ENCODE peak calls at places on chromosomes 3 and 15, in eight cellular contexts. One of them, this sample, is unnamed. For H3K4me1, the result is how much of the 10 kb centered on the place peaks cover.

GRCh38 chr3:99760602-99761001 is 57.1 kb upstream of the CMSS1 start:
- DNase-seq in uterus: peak
- DNase-seq in H9: no peak
- DNase-seq in A549: no peak
- DNase-seq in lung: no peak
- DNase-seq in heart left ventricle: no peak
- DNase-seq in heart right ventricle: no peak
- DNase-seq in endothelial cell of umbilical vein: no peak
- DNase-seq in this sample: no peak

GRCh38 chr15:68371160-68371559 is 60.8 kb downstream of the ITGA11 start:
- DNase-seq in endothelial cell of umbilical vein: no peak
- DNase-seq in uterus: peak
- DNase-seq in H9: no peak
- DNase-seq in heart left ventricle: peak
- DNase-seq in lung: no peak
- DNase-seq in heart right ventricle: peak
- DNase-seq in A549: no peak
- DNase-seq in this sample: peak

GRCh38 chr3:11562277-11562881 is 81.3 kb downstream of the VGLL4 start:
- DNase-seq in endothelial cell of umbilical vein: no peak
- DNase-seq in heart left ventricle: no peak
- DNase-seq in lung: no peak
- DNase-seq in uterus: peak
- DNase-seq in heart right ventricle: no peak
- DNase-seq in H9: no peak
- DNase-seq in A549: no peak
- DNase-seq in this sample: no peak

GRCh38 chr3:52055537-52056351 is 627 bp downstream of the DUSP7 start:
- DNase-seq in lung: no peak
- DNase-seq in uterus: peak
- DNase-seq in endothelial cell of umbilical vein: peak
- DNase-seq in heart right ventricle: peak
- DNase-seq in H9: peak
- DNase-seq in A549: peak
- DNase-seq in heart left ventricle: peak
- DNase-seq in this sample: no peak

GRCh38 chr15:84591815-84592214 is 9.0 kb upstream of the ZSCAN2 start:
- DNase-seq in H9: no peak
- DNase-seq in lung: no peak
- DNase-seq in uterus: no peak
- DNase-seq in endothelial cell of umbilical vein: no peak
- DNase-seq in heart left ventricle: no peak
- DNase-seq in A549: no peak
- DNase-seq in heart right ventricle: no peak
- DNase-seq in this sample: no peak

GRCh38 chr15:57554063-57554820 is 37.5 kb upstream of the MYZAP start:
- DNase-seq in endothelial cell of umbilical vein: peak
- DNase-seq in heart right ventricle: no peak
- DNase-seq in lung: no peak
- DNase-seq in H9: no peak
- DNase-seq in A549: no peak
- DNase-seq in heart left ventricle: no peak
- DNase-seq in uterus: no peak
- DNase-seq in this sample: no peak

GRCh38 chr3:55453871-55454496 is 33.1 kb downstream of the WNT5A start:
- DNase-seq in A549: no peak
- DNase-seq in lung: no peak
- DNase-seq in heart right ventricle: no peak
- DNase-seq in heart left ventricle: no peak
- DNase-seq in uterus: no peak
- DNase-seq in H9: no peak
- DNase-seq in endothelial cell of umbilical vein: no peak
- DNase-seq in this sample: no peak

GRCh38 chr15:38945551-38946298 is 381.1 kb upstream of the RASGRP1 start:
- DNase-seq in heart left ventricle: no peak
- DNase-seq in endothelial cell of umbilical vein: peak
- DNase-seq in H9: no peak
- DNase-seq in uterus: no peak
- DNase-seq in lung: no peak
- DNase-seq in heart right ventricle: no peak
- DNase-seq in A549: no peak
- DNase-seq in this sample: no peak

GRCh38 chr15:38061856-38062649 is 127.6 kb downstream of the TMCO5A start:
- DNase-seq in uterus: no peak
- DNase-seq in lung: no peak
- DNase-seq in heart right ventricle: no peak
- DNase-seq in H9: no peak
- DNase-seq in A549: no peak
- DNase-seq in endothelial cell of umbilical vein: no peak
- DNase-seq in heart left ventricle: no peak
- DNase-seq in this sample: no peak

GRCh38 chr3:138396752-138397410 is 37.5 kb upstream of the ESYT3 start:
- DNase-seq in heart right ventricle: no peak
- DNase-seq in H9: no peak
- DNase-seq in uterus: no peak
- DNase-seq in heart left ventricle: no peak
- DNase-seq in endothelial cell of umbilical vein: no peak
- DNase-seq in lung: no peak
- DNase-seq in A549: no peak
- DNase-seq in this sample: no peak

GRCh38 chr3:61409638-61410037 is 151.7 kb upstream of the PTPRG start:
- DNase-seq in uterus: no peak
- DNase-seq in lung: no peak
- DNase-seq in heart right ventricle: no peak
- DNase-seq in A549: no peak
- DNase-seq in endothelial cell of umbilical vein: no peak
- DNase-seq in heart left ventricle: no peak
- DNase-seq in H9: no peak
- DNase-seq in this sample: no peak

GRCh38 chr3:86814918-86815655 is 175.9 kb downstream of the VGLL3 start:
- DNase-seq in heart right ventricle: no peak
- DNase-seq in A549: no peak
- DNase-seq in heart left ventricle: no peak
- DNase-seq in endothelial cell of umbilical vein: no peak
- DNase-seq in uterus: no peak
- DNase-seq in H9: peak
- DNase-seq in lung: no peak
- DNase-seq in this sample: no peak

GRCh38 chr3:100518983-100519382 is 26.6 kb downstream of the TMEM45A start:
- DNase-seq in A549: no peak
- DNase-seq in uterus: no peak
- DNase-seq in endothelial cell of umbilical vein: no peak
- DNase-seq in heart left ventricle: no peak
- DNase-seq in heart right ventricle: no peak
- DNase-seq in H9: no peak
- DNase-seq in lung: no peak
- DNase-seq in this sample: no peak

GRCh38 chr3:158791259-158791920 is 10.5 kb upstream of the MFSD1 start:
- DNase-seq in heart left ventricle: no peak
- DNase-seq in A549: peak
- DNase-seq in endothelial cell of umbilical vein: peak
- DNase-seq in heart right ventricle: no peak
- DNase-seq in lung: no peak
- DNase-seq in uterus: no peak
- DNase-seq in H9: no peak
- DNase-seq in this sample: no peak

GRCh38 chr15:61951949-61952348 is 108.3 kb downstream of the VPS13C start:
- DNase-seq in heart right ventricle: peak
- DNase-seq in heart left ventricle: no peak
- DNase-seq in endothelial cell of umbilical vein: peak
- DNase-seq in A549: no peak
- DNase-seq in lung: no peak
- DNase-seq in H9: no peak
- DNase-seq in uterus: no peak
- DNase-seq in this sample: peak

GRCh38 chr3:9169951-9170850 is 79.2 kb downstream of the SRGAP3 start:
- DNase-seq in heart left ventricle: no peak
- DNase-seq in lung: no peak
- DNase-seq in A549: no peak
- DNase-seq in endothelial cell of umbilical vein: no peak
- DNase-seq in uterus: no peak
- DNase-seq in H9: no peak
- DNase-seq in heart right ventricle: no peak
- DNase-seq in this sample: no peak

GRCh38 chr3:153649286-153649839 is 471.8 kb upstream of the ARHGEF26 start:
- DNase-seq in heart right ventricle: no peak
- DNase-seq in endothelial cell of umbilical vein: no peak
- DNase-seq in lung: no peak
- DNase-seq in A549: no peak
- DNase-seq in uterus: no peak
- DNase-seq in heart left ventricle: no peak
- DNase-seq in H9: no peak
- DNase-seq in this sample: no peak

GRCh38 chr3:127846576-127846975 is 24.3 kb upstream of the MGLL start:
- DNase-seq in heart right ventricle: no peak
- DNase-seq in A549: no peak
- DNase-seq in heart left ventricle: no peak
- DNase-seq in lung: no peak
- DNase-seq in uterus: no peak
- DNase-seq in endothelial cell of umbilical vein: no peak
- DNase-seq in H9: no peak
- DNase-seq in this sample: no peak

GRCh38 chr3:192943384-192943783 is 25.7 kb upstream of the MB21D2 start:
- DNase-seq in endothelial cell of umbilical vein: no peak
- DNase-seq in heart left ventricle: peak
- DNase-seq in uterus: no peak
- DNase-seq in A549: no peak
- DNase-seq in lung: no peak
- DNase-seq in heart right ventricle: peak
- DNase-seq in H9: no peak
- DNase-seq in this sample: peak
- TF ChIP-seq CTCF in endothelial cell of umbilical vein: no peak
- TF ChIP-seq CTCF in heart left ventricle: no peak
- TF ChIP-seq CTCF in uterus: no peak
- TF ChIP-seq CTCF in A549: no peak
- TF ChIP-seq CTCF in lung: no peak
- TF ChIP-seq CTCF in heart right ventricle: no peak
- TF ChIP-seq CTCF in H9: no peak
- TF ChIP-seq CTCF in this sample: no peak

GRCh38 chr3:33579181-33579510 is 138.9 kb downstream of the CLASP2 start:
- DNase-seq in H9: no peak
- DNase-seq in A549: no peak
- DNase-seq in lung: no peak
- DNase-seq in uterus: no peak
- DNase-seq in heart left ventricle: no peak
- DNase-seq in heart right ventricle: no peak
- DNase-seq in endothelial cell of umbilical vein: no peak
- DNase-seq in this sample: no peak
- H3K4me1 ChIP-seq in H9: under half
- H3K4me1 ChIP-seq in A549: half or more
- H3K4me1 ChIP-seq in lung: under half
- H3K4me1 ChIP-seq in uterus: under half
- H3K4me1 ChIP-seq in heart left ventricle: under half
- H3K4me1 ChIP-seq in heart right ventricle: under half
- H3K4me1 ChIP-seq in endothelial cell of umbilical vein: under half
- H3K4me1 ChIP-seq in this sample: under half

DNA sequence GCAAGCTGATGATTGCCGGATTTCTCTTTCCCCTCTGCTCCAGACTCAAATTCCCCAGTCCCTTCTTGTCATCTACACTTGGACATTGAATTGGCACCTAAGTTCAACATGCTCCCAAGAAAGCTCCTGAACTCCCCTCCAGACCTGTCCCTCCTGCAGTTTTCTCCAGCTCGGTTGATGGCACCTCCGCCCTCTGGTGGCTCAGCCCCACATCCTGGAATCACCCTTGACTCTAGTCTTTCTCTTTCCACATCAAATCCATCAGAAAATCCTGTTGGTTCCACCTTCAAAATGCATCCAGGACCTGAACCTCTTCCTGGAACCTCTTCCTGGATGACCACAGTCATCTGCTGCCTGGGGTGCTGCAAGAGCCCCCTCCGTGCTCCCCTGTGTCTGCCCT is 60.1 kb downstream of the RASGRF1 start:
- DNase-seq in lung: no peak
- DNase-seq in endothelial cell of umbilical vein: no peak
- DNase-seq in uterus: no peak
- DNase-seq in heart left ventricle: no peak
- DNase-seq in H9: no peak
- DNase-seq in A549: no peak
- DNase-seq in heart right ventricle: no peak
- DNase-seq in this sample: no peak
- TF ChIP-seq CTCF in lung: no peak
- TF ChIP-seq CTCF in endothelial cell of umbilical vein: no peak
- TF ChIP-seq CTCF in uterus: no peak
- TF ChIP-seq CTCF in heart left ventricle: no peak
- TF ChIP-seq CTCF in H9: peak
- TF ChIP-seq CTCF in A549: no peak
- TF ChIP-seq CTCF in heart right ventricle: no peak
- TF ChIP-seq CTCF in this sample: no peak

DNA sequence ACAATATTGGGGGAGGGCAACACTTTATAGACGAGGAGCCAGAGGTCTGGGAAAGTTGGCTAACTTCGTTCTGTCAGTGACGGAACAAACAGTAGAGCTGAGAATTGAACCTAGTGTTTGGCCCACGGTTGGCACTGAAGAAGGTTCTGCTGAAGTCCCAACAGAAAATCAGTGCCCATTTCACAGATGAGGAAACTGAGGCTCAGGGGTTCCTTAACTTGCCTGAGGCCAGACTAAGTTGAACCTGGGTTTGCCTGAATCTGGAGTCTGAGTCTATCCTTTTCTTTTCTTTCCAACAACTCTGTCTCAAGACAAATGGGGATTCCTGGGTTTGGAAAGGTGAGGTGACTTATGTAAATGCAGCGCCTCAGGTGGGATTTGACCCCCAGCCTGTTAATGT is 55.1 kb downstream of the SLC6A6 start:
- DNase-seq in lung: no peak
- DNase-seq in heart right ventricle: no peak
- DNase-seq in endothelial cell of umbilical vein: no peak
- DNase-seq in heart left ventricle: no peak
- DNase-seq in A549: no peak
- DNase-seq in H9: no peak
- DNase-seq in uterus: no peak
- DNase-seq in this sample: no peak
- H3K4me1 ChIP-seq in lung: under half
- H3K4me1 ChIP-seq in heart right ventricle: under half
- H3K4me1 ChIP-seq in endothelial cell of umbilical vein: half or more
- H3K4me1 ChIP-seq in heart left ventricle: under half
- H3K4me1 ChIP-seq in A549: half or more
- H3K4me1 ChIP-seq in H9: under half
- H3K4me1 ChIP-seq in uterus: under half
- H3K4me1 ChIP-seq in this sample: under half

DNA sequence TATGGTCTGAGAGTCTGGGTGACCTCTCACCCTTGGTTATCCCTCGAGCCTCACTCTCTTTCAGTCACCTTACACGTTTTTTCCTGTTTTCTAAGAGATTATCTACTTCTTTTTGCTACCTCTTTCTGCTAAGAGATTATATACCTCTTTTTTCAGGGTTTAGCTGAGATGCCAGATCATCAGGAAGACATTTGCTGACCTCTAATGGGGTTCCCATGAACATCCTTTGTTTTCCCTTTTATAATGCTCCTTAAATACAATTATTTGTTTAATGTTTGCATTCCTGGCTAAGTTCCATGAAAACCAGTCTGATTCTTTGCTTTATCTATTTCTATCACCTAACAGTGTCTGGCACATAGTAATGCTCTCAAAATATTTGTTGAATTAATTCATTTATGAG is 39.6 kb downstream of the LEKR1 start:
- DNase-seq in H9: no peak
- DNase-seq in heart left ventricle: no peak
- DNase-seq in lung: no peak
- DNase-seq in uterus: no peak
- DNase-seq in heart right ventricle: no peak
- DNase-seq in A549: no peak
- DNase-seq in endothelial cell of umbilical vein: peak
- DNase-seq in this sample: no peak
- TF ChIP-seq CTCF in H9: no peak
- TF ChIP-seq CTCF in heart left ventricle: no peak
- TF ChIP-seq CTCF in lung: no peak
- TF ChIP-seq CTCF in uterus: no peak
- TF ChIP-seq CTCF in heart right ventricle: no peak
- TF ChIP-seq CTCF in A549: no peak
- TF ChIP-seq CTCF in endothelial cell of umbilical vein: no peak
- TF ChIP-seq CTCF in this sample: no peak